ENCODE peak calls at places on chromosomes 12 and 14, in seven cellular contexts. V, Q, W, N, O, C and P are unnamed samples.

GRCh38 chr14:102584871-102585869 is 7.3 kb upstream of the RCOR1 start:
- DNase-seq in V (no peak), Q (no peak), W (peak; percentile 61), N (peak; percentile 43), O (no peak), C (no peak), P (peak; percentile 44)

GRCh38 chr14:62076825-62077660 is 314.8 kb downstream of the SNAPC1 start:
- DNase-seq in V (no peak), Q (no peak), W (no peak), N (no peak), O (no peak), C (no peak), P (no peak)

GRCh38 chr14:58368951-58369350 is 26.8 kb upstream of the TOMM20L start:
- DNase-seq in V (no peak), Q (no peak), W (no peak), N (no peak), O (no peak), C (no peak), P (no peak)

GRCh38 chr12:124369055-124369900 is 74.4 kb downstream of the RFLNA start:
- DNase-seq in V (peak; percentile 85), Q (peak; percentile 66), W (peak; percentile 96), N (peak; percentile 97), O (peak; percentile 73), C (peak; percentile 89), P (no peak)

GRCh38 chr14:99656171-99656570 is 11.2 kb downstream of the HHIPL1 start:
- DNase-seq in V (no peak), Q (no peak), W (no peak), N (no peak), O (no peak), C (no peak), P (no peak)

GRCh38 chr12:123908884-123909807 is 63.5 kb downstream of the CCDC92 start:
- DNase-seq in V (no peak), Q (no peak), W (no peak), N (no peak), O (no peak), C (no peak), P (no peak)

GRCh38 chr14:95285566-95285965 is 34.1 kb downstream of the CLMN start:
- DNase-seq in V (no peak), Q (no peak), W (no peak), N (no peak), O (no peak), C (no peak), P (no peak)

GRCh38 chr12:123075092-123075491 is 75.8 kb downstream of the PITPNM2 start:
- DNase-seq in V (no peak), Q (no peak), W (no peak), N (no peak), O (no peak), C (no peak), P (no peak)

GRCh38 chr12:5073054-5073453 is 29.4 kb downstream of the KCNA5 start:
- DNase-seq in V (no peak), Q (no peak), W (no peak), N (no peak), O (no peak), C (no peak), P (no peak)

GRCh38 chr12:112905451-112906089 is 1.2 kb upstream of the OAS1 start:
- DNase-seq in V (peak; percentile 31), Q (no peak), W (no peak), N (no peak), O (no peak), C (no peak), P (no peak)

GRCh38 chr12:65935906-65936528 is 111.7 kb downstream of the HMGA2 start:
- DNase-seq in V (no peak), Q (no peak), W (no peak), N (no peak), O (no peak), C (peak; percentile 40), P (no peak)

GRCh38 chr12:122870867-122871664 is 24.9 kb downstream of the VPS37B start:
- DNase-seq in V (no peak), Q (no peak), W (peak; percentile 73), N (no peak), O (no peak), C (peak; percentile 36), P (no peak)

GRCh38 chr14:102819790-102820330 is 42.6 kb downstream of the TRAF3 start:
- DNase-seq in V (no peak), Q (no peak), W (no peak), N (no peak), O (no peak), C (no peak), P (no peak)

GRCh38 chr12:94545937-94546771 is 86.5 kb upstream of the CEP83 start:
- DNase-seq in V (peak; percentile 64), Q (no peak), W (peak; percentile 60), N (peak; percentile 75), O (peak; percentile 24), C (peak; percentile 51), P (peak; percentile 52)

DNA sequence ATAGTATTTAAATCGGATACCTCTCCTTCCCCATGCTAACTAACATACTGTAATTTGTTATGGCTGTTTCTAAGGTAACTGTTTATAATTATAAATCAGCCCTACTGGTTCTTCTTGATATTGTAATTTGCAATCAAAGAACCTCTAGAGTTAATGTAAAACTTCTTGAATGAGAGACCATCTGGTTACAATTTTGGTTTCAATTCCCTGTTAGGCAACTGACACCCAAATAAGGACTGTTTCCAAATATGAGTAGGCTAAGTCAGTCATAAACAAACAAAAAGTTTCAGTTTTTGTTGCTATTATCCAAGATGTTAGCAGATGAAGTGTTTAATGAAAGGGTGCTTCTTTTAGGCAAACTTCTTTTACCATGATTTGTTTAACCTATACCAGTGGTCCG is 120.2 kb upstream of the DNM1L start:
- DNase-seq in V (no peak), Q (peak; percentile 69), W (no peak), N (no peak), O (peak; percentile 49), C (peak; percentile 63), P (no peak)
- TF ChIP-seq CTCF in V (no peak), Q (no peak), W (no peak), N (no peak), O (no peak), C (no peak), P (no peak)

GRCh38 chr14:69572634-69573135 is 2.0 kb downstream of the CCDC177 start:
- DNase-seq in V (no peak), Q (no peak), W (no peak), N (peak; percentile 23), O (no peak), C (no peak), P (no peak)

GRCh38 chr14:69573841-69574265 is 818 bp downstream of the CCDC177 start:
- DNase-seq in V (no peak), Q (no peak), W (no peak), N (no peak), O (no peak), C (no peak), P (no peak)

GRCh38 chr14:69573205-69573840 is 1.3 kb downstream of the CCDC177 start:
- DNase-seq in V (no peak), Q (no peak), W (no peak), N (peak; percentile 17), O (no peak), C (no peak), P (no peak)

GRCh38 chr14:69574266-69574953 is at the start of gene CCDC177:
- DNase-seq in V (peak; percentile 79), Q (no peak), W (peak; percentile 71), N (peak; percentile 68), O (no peak), C (peak; percentile 14), P (peak; percentile 74)

GRCh38 chr14:69574954-69575295 is 254 bp upstream of the CCDC177 start:
- DNase-seq in V (no peak), Q (no peak), W (no peak), N (no peak), O (no peak), C (no peak), P (no peak)
- TF ChIP-seq CTCF in V (no peak), Q (no peak), W (no peak), N (no peak), O (no peak), C (peak; percentile 68), P (peak; percentile 48)

DNA sequence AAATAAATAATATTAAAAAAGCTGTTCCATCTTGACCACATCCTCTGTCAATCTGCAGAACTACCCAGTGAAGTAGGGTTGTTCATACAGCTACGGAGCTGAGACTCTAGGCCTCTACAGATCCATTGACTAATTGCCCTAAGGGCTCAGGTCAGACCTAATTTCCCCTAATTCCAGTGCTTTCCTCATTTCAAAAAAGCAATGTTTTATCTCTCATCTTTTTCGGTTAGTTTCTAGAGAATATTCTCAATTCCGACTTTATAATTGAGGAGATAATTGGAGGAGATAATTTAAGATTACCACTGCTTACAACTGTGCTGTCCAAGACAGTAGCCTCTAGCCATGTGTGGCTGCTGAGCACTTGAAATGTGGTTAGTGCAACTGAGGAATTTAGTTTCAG is 167.1 kb downstream of the KIF21A start:
- DNase-seq in V (no peak), Q (no peak), W (no peak), N (no peak), O (no peak), C (no peak), P (no peak)
- TF ChIP-seq CTCF in V (no peak), Q (no peak), W (no peak), N (no peak), O (no peak), C (no peak), P (no peak)

GRCh38 chr12:62844915-62845314 is 90.0 kb downstream of the PPM1H start:
- DNase-seq in V (no peak), Q (no peak), W (no peak), N (no peak), O (no peak), C (no peak), P (no peak)

GRCh38 chr12:62849398-62849797 is 85.6 kb downstream of the PPM1H start:
- DNase-seq in V (no peak), Q (no peak), W (no peak), N (no peak), O (no peak), C (no peak), P (no peak)

GRCh38 chr12:62847709-62848108 is 87.2 kb downstream of the PPM1H start:
- DNase-seq in V (no peak), Q (no peak), W (no peak), N (no peak), O (no peak), C (no peak), P (no peak)

GRCh38 chr12:62846506-62846905 is 88.4 kb downstream of the PPM1H start:
- DNase-seq in V (no peak), Q (no peak), W (no peak), N (no peak), O (no peak), C (peak; percentile 23), P (no peak)

DNA sequence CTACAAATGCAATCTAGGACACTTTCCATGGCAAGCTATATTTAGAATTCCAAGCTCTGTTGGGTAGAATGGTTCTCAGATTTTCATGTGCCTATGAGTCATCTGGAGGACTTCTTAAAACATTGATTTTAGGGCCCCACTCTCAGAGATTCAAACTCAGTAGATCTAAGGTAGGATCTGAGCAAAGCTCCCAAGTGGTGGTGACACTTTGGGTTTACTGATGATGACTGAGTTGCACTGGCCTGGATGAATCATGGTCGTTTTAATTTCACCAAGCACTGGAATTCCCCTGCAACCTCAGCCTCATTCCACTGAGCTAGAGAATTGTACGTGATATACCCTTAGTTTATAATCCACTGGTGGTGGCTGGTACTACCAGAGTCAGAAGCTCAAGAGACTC is 86.5 kb downstream of the PPM1H start:
- DNase-seq in V (peak; percentile 43), Q (peak; percentile 49), W (no peak), N (peak; percentile 57), O (peak; percentile 18), C (peak; percentile 89), P (no peak)
- TF ChIP-seq CTCF in V (no peak), Q (no peak), W (no peak), N (no peak), O (peak; percentile 4), C (no peak), P (no peak)